ENCODE peak calls at places on chromosomes 1 and 21, in eight cellular contexts. B, T, A, R, F, P, M and W are unnamed samples.

GRCh38 chr1:74161494-74161893 is 36.5 kb downstream of the LRRIQ3 start:
- DNase-seq in B (no peak), T (no peak), A (no peak), R (no peak), F (peak), P (peak), M (no peak), W (no peak)

GRCh38 chr1:165162671-165163241 is 193.8 kb downstream of the LMX1A start:
- DNase-seq in B (no peak), T (no peak), A (peak), R (no peak), F (no peak), P (no peak), M (no peak), W (no peak)

GRCh38 chr1:190747643-190748186 is 270.1 kb upstream of the BRINP3 start:
- DNase-seq in B (no peak), T (no peak), A (no peak), R (no peak), F (peak), P (no peak), M (no peak), W (no peak)

GRCh38 chr1:9061949-9062555 is 7.4 kb downstream of the SLC2A5 start:
- DNase-seq in B (no peak), T (no peak), A (no peak), R (no peak), F (no peak), P (no peak), M (no peak), W (no peak)

GRCh38 chr1:50774759-50775351 is 185.2 kb downstream of the FAF1 start:
- DNase-seq in B (no peak), T (no peak), A (peak), R (no peak), F (peak), P (peak), M (no peak), W (no peak)

GRCh38 chr21:42068256-42068545 is 2.9 kb upstream of the UMODL1 start:
- DNase-seq in B (no peak), T (no peak), A (no peak), R (no peak), F (no peak), P (no peak), M (no peak), W (no peak)

GRCh38 chr1:244896550-244896949 is 32.2 kb upstream of the HNRNPU start:
- DNase-seq in B (no peak), T (no peak), A (no peak), R (no peak), F (peak), P (peak), M (no peak), W (no peak)

GRCh38 chr1:47443530-47444316 is 5.9 kb downstream of the FOXD2 start:
- DNase-seq in B (no peak), T (no peak), A (peak), R (no peak), F (no peak), P (no peak), M (no peak), W (no peak)

GRCh38 chr21:14559144-14559543 is 13.0 kb upstream of the SAMSN1 start:
- DNase-seq in B (no peak), T (no peak), A (no peak), R (no peak), F (no peak), P (no peak), M (no peak), W (no peak)

GRCh38 chr1:41072051-41072450 is 50.5 kb upstream of the SLFNL1 start:
- DNase-seq in B (no peak), T (no peak), A (no peak), R (no peak), F (no peak), P (no peak), M (no peak), W (no peak)

GRCh38 chr1:91345395-91346005 is 59.1 kb downstream of the HFM1 start:
- DNase-seq in B (no peak), T (no peak), A (no peak), R (no peak), F (no peak), P (no peak), M (no peak), W (no peak)

GRCh38 chr1:101041300-101041699 is 15.7 kb upstream of the DPH5 start:
- DNase-seq in B (no peak), T (no peak), A (no peak), R (no peak), F (no peak), P (no peak), M (no peak), W (no peak)

GRCh38 chr1:66335859-66336640 is 197.9 kb upstream of the SGIP1 start:
- DNase-seq in B (peak), T (peak), A (no peak), R (peak), F (no peak), P (no peak), M (peak), W (peak)

GRCh38 chr1:162905174-162905573 is 44.2 kb upstream of the CCDC190 start:
- DNase-seq in B (no peak), T (no peak), A (no peak), R (no peak), F (no peak), P (no peak), M (no peak), W (no peak)

GRCh38 chr1:36735939-36736730 is 253.4 kb upstream of the CSF3R start:
- DNase-seq in B (no peak), T (no peak), A (no peak), R (no peak), F (no peak), P (no peak), M (no peak), W (no peak)

GRCh38 chr1:158028956-158029355 is 35.5 kb downstream of the KIRREL1 start:
- DNase-seq in B (no peak), T (no peak), A (no peak), R (no peak), F (no peak), P (peak), M (no peak), W (no peak)

GRCh38 chr1:118588566-118588965 is 399.6 kb downstream of the TBX15 start:
- DNase-seq in B (no peak), T (no peak), A (peak), R (no peak), F (no peak), P (no peak), M (no peak), W (no peak)

GRCh38 chr1:86155807-86156561 is 588 bp downstream of the COL24A1 start:
- DNase-seq in B (peak), T (peak), A (peak), R (no peak), F (no peak), P (peak), M (no peak), W (peak)

GRCh38 chr1:183735069-183735860 is 69.7 kb upstream of the RGL1 start:
- DNase-seq in B (no peak), T (no peak), A (no peak), R (no peak), F (no peak), P (peak), M (no peak), W (no peak)

GRCh38 chr21:16454371-16454770 is 724.6 kb downstream of the USP25 start:
- DNase-seq in B (no peak), T (no peak), A (no peak), R (no peak), F (no peak), P (peak), M (no peak), W (no peak)

GRCh38 chr1:18288609-18289219 is 181.1 kb downstream of the IGSF21 start:
- DNase-seq in B (no peak), T (no peak), A (peak), R (no peak), F (no peak), P (no peak), M (no peak), W (no peak)

GRCh38 chr1:173205146-173206051 is 1.7 kb downstream of the TNFSF4 start:
- DNase-seq in B (peak), T (peak), A (no peak), R (no peak), F (no peak), P (peak), M (peak), W (no peak)

GRCh38 chr1:115706774-115707425 is 61.6 kb downstream of the CASQ2 start:
- DNase-seq in B (no peak), T (no peak), A (peak), R (no peak), F (peak), P (peak), M (no peak), W (no peak)

GRCh38 chr1:36350659-36351171 is 27.3 kb upstream of the EVA1B start:
- DNase-seq in B (no peak), T (peak), A (peak), R (peak), F (no peak), P (peak), M (no peak), W (peak)